ENCODE peak calls at places on chromosome 17, in seven cellular contexts. One of them, this sample, is unnamed.

GRCh38 chr17:2943971-2944370 is 119.4 kb downstream of the OR1D5 start:
- DNase-seq in A673: no peak
- DNase-seq in fibroblast of lung: no peak
- DNase-seq in GM23248: no peak
- DNase-seq in DND-41: no peak
- DNase-seq in hepatocyte: no peak
- DNase-seq in keratinocyte: no peak
- DNase-seq in this sample: no peak

GRCh38 chr17:36721560-36722120 is 120.3 kb downstream of the MRM1 start:
- DNase-seq in keratinocyte: no peak
- DNase-seq in GM23248: peak; percentile 32
- DNase-seq in A673: no peak
- DNase-seq in hepatocyte: no peak
- DNase-seq in fibroblast of lung: no peak
- DNase-seq in DND-41: peak; percentile 5
- DNase-seq in this sample: no peak

GRCh38 chr17:35242158-35242804 is 591 bp upstream of the SLFN5 start:
- DNase-seq in GM23248: peak; percentile 73
- DNase-seq in A673: no peak
- DNase-seq in keratinocyte: no peak
- DNase-seq in fibroblast of lung: no peak
- DNase-seq in DND-41: peak; percentile 81
- DNase-seq in hepatocyte: peak; percentile 88
- DNase-seq in this sample: peak; percentile 81

GRCh38 chr17:37642706-37643105 is 540 bp downstream of the DDX52 start:
- DNase-seq in DND-41: no peak
- DNase-seq in fibroblast of lung: peak; percentile 49
- DNase-seq in GM23248: peak; percentile 72
- DNase-seq in hepatocyte: peak; percentile 28
- DNase-seq in A673: peak; percentile 1
- DNase-seq in keratinocyte: no peak
- DNase-seq in this sample: no peak

GRCh38 chr17:7352559-7352889 is 562 bp downstream of the KCTD11 start:
- DNase-seq in keratinocyte: no peak
- DNase-seq in A673: no peak
- DNase-seq in GM23248: no peak
- DNase-seq in DND-41: no peak
- DNase-seq in fibroblast of lung: no peak
- DNase-seq in hepatocyte: no peak
- DNase-seq in this sample: no peak

GRCh38 chr17:14373587-14374259 is 72.8 kb downstream of the HS3ST3B1 start:
- DNase-seq in DND-41: no peak
- DNase-seq in fibroblast of lung: peak; percentile 25
- DNase-seq in hepatocyte: peak; percentile 44
- DNase-seq in GM23248: peak; percentile 64
- DNase-seq in A673: no peak
- DNase-seq in keratinocyte: no peak
- DNase-seq in this sample: no peak

GRCh38 chr17:8051831-8052230 is 13.0 kb downstream of the ALOX15B start:
- DNase-seq in A673: no peak
- DNase-seq in keratinocyte: no peak
- DNase-seq in fibroblast of lung: no peak
- DNase-seq in hepatocyte: no peak
- DNase-seq in DND-41: no peak
- DNase-seq in GM23248: no peak
- DNase-seq in this sample: no peak

GRCh38 chr17:77433385-77434135 is 292.8 kb downstream of the SEC14L1 start:
- DNase-seq in keratinocyte: no peak
- DNase-seq in GM23248: peak; percentile 73
- DNase-seq in hepatocyte: peak; percentile 68
- DNase-seq in fibroblast of lung: peak; percentile 58
- DNase-seq in A673: no peak
- DNase-seq in DND-41: no peak
- DNase-seq in this sample: no peak

GRCh38 chr17:751269-752001 is 629 bp downstream of the GEMIN4 start:
- DNase-seq in keratinocyte: no peak
- DNase-seq in hepatocyte: peak; percentile 41
- DNase-seq in A673: peak; percentile 66
- DNase-seq in fibroblast of lung: peak; percentile 54
- DNase-seq in GM23248: peak; percentile 75
- DNase-seq in DND-41: peak; percentile 66
- DNase-seq in this sample: peak; percentile 50

GRCh38 chr17:19407601-19408380 is 3.2 kb upstream of the RNF112 start:
- DNase-seq in hepatocyte: peak; percentile 3
- DNase-seq in fibroblast of lung: no peak
- DNase-seq in GM23248: no peak
- DNase-seq in A673: no peak
- DNase-seq in DND-41: no peak
- DNase-seq in keratinocyte: no peak
- DNase-seq in this sample: no peak

GRCh38 chr17:42329025-42329976 is 41.0 kb downstream of the STAT5A start:
- DNase-seq in A673: no peak
- DNase-seq in keratinocyte: peak; percentile 71
- DNase-seq in fibroblast of lung: peak; percentile 18
- DNase-seq in hepatocyte: no peak
- DNase-seq in DND-41: no peak
- DNase-seq in GM23248: peak; percentile 89
- DNase-seq in this sample: peak; percentile 71

GRCh38 chr17:62705781-62706597 is 78.5 kb downstream of the MRC2 start:
- DNase-seq in hepatocyte: no peak
- DNase-seq in keratinocyte: no peak
- DNase-seq in A673: no peak
- DNase-seq in GM23248: no peak
- DNase-seq in fibroblast of lung: no peak
- DNase-seq in DND-41: no peak
- DNase-seq in this sample: no peak

GRCh38 chr17:29027521-29027920 is 15.4 kb upstream of the PIPOX start:
- DNase-seq in GM23248: no peak
- DNase-seq in DND-41: no peak
- DNase-seq in fibroblast of lung: no peak
- DNase-seq in A673: no peak
- DNase-seq in keratinocyte: no peak
- DNase-seq in hepatocyte: no peak
- DNase-seq in this sample: no peak

GRCh38 chr17:37826497-37827115 is 81.7 kb upstream of the HNF1B start:
- DNase-seq in A673: no peak
- DNase-seq in hepatocyte: no peak
- DNase-seq in GM23248: no peak
- DNase-seq in keratinocyte: no peak
- DNase-seq in DND-41: no peak
- DNase-seq in fibroblast of lung: no peak
- DNase-seq in this sample: no peak

GRCh38 chr17:29292992-29293889 is 707 bp downstream of the NUFIP2 start:
- DNase-seq in fibroblast of lung: peak; percentile 50
- DNase-seq in A673: peak; percentile 74
- DNase-seq in DND-41: peak; percentile 76
- DNase-seq in GM23248: peak; percentile 84
- DNase-seq in keratinocyte: no peak
- DNase-seq in hepatocyte: peak; percentile 83
- DNase-seq in this sample: peak; percentile 41

GRCh38 chr17:27381007-27381501 is 75.2 kb upstream of the KSR1 start:
- DNase-seq in fibroblast of lung: peak; percentile 48
- DNase-seq in DND-41: peak; percentile 63
- DNase-seq in hepatocyte: peak; percentile 75
- DNase-seq in A673: peak; percentile 69
- DNase-seq in keratinocyte: no peak
- DNase-seq in GM23248: peak; percentile 59
- DNase-seq in this sample: no peak

GRCh38 chr17:38885728-38886642 is 16.1 kb downstream of the LASP1 start:
- DNase-seq in hepatocyte: peak; percentile 67
- DNase-seq in fibroblast of lung: peak; percentile 59
- DNase-seq in GM23248: peak; percentile 52
- DNase-seq in DND-41: no peak
- DNase-seq in A673: no peak
- DNase-seq in keratinocyte: no peak
- DNase-seq in this sample: no peak

GRCh38 chr17:42188749-42189650 is 3.7 kb upstream of the HCRT start:
- DNase-seq in fibroblast of lung: no peak
- DNase-seq in DND-41: no peak
- DNase-seq in hepatocyte: no peak
- DNase-seq in keratinocyte: no peak
- DNase-seq in A673: no peak
- DNase-seq in GM23248: no peak
- DNase-seq in this sample: no peak

GRCh38 chr17:64385187-64386083 is 5.2 kb downstream of the PECAM1 start:
- DNase-seq in DND-41: no peak
- DNase-seq in A673: peak; percentile 33
- DNase-seq in fibroblast of lung: peak; percentile 96
- DNase-seq in hepatocyte: peak; percentile 69
- DNase-seq in GM23248: peak; percentile 87
- DNase-seq in keratinocyte: no peak
- DNase-seq in this sample: peak; percentile 94

GRCh38 chr17:286571-286970 is 66.0 kb downstream of the RPH3AL start:
- DNase-seq in hepatocyte: no peak
- DNase-seq in GM23248: no peak
- DNase-seq in keratinocyte: no peak
- DNase-seq in A673: no peak
- DNase-seq in DND-41: no peak
- DNase-seq in fibroblast of lung: no peak
- DNase-seq in this sample: no peak

GRCh38 chr17:63955791-63956190 is 16.9 kb downstream of the SCN4A start:
- DNase-seq in fibroblast of lung: no peak
- DNase-seq in A673: no peak
- DNase-seq in DND-41: no peak
- DNase-seq in GM23248: no peak
- DNase-seq in hepatocyte: no peak
- DNase-seq in keratinocyte: no peak
- DNase-seq in this sample: no peak

GRCh38 chr17:65170839-65171238 is 33.7 kb downstream of the RGS9 start:
- DNase-seq in fibroblast of lung: no peak
- DNase-seq in hepatocyte: no peak
- DNase-seq in GM23248: no peak
- DNase-seq in A673: no peak
- DNase-seq in keratinocyte: no peak
- DNase-seq in DND-41: no peak
- DNase-seq in this sample: no peak

GRCh38 chr17:37280841-37281240 is 94.9 kb upstream of the C17orf78 start:
- DNase-seq in DND-41: no peak
- DNase-seq in GM23248: no peak
- DNase-seq in keratinocyte: no peak
- DNase-seq in fibroblast of lung: no peak
- DNase-seq in hepatocyte: no peak
- DNase-seq in A673: no peak
- DNase-seq in this sample: no peak

GRCh38 chr17:28433696-28434095 is 27.7 kb upstream of the SLC46A1 start:
- DNase-seq in A673: no peak
- DNase-seq in keratinocyte: no peak
- DNase-seq in DND-41: no peak
- DNase-seq in GM23248: no peak
- DNase-seq in fibroblast of lung: no peak
- DNase-seq in hepatocyte: no peak
- DNase-seq in this sample: no peak

GRCh38 chr17:44758414-44759095 is at the start of gene ADAM11:
- DNase-seq in GM23248: peak; percentile 41
- DNase-seq in keratinocyte: no peak
- DNase-seq in hepatocyte: no peak
- DNase-seq in A673: no peak
- DNase-seq in DND-41: no peak
- DNase-seq in fibroblast of lung: no peak
- DNase-seq in this sample: no peak
- TF ChIP-seq EZH2 in GM23248: peak; percentile 39
- TF ChIP-seq EZH2 in keratinocyte: peak; percentile 45
- TF ChIP-seq EZH2 in hepatocyte: no peak
- TF ChIP-seq EZH2 in A673: no peak
- TF ChIP-seq EZH2 in DND-41: peak; percentile 21
- TF ChIP-seq EZH2 in fibroblast of lung: no peak
- TF ChIP-seq EZH2 in this sample: no peak

DNA sequence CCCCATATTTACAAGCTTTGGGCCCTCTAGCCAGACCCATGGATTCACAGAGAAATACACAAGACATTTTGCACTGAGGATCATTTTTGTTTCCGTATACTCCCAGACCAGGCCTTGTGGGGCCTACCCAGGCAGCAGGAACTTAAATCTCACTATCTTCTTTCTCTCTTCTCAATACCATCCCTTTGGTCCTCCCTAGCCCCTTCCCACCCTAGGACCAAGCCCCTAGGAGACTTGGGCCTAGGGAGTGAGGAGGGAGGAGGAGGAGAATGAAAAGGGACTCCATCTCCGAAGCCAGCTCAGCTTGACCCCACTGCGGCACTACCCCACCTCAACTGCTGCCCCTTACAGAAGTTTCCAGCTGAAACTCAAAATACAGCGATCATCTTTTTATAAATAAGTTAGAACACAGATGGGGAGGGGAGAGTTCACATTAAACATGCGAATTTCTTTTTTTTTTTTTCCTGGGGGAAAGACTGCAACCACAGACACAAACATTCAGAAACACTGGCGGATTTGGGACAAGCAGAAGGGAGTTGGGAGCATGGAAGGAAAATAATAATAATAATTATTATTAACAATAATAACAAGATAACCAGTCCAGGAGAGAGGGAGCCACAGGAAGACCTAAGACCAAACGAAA is 1.5 kb upstream of the HOXB3 start:
- DNase-seq in keratinocyte: no peak
- DNase-seq in DND-41: no peak
- DNase-seq in A673: no peak
- DNase-seq in hepatocyte: no peak
- DNase-seq in fibroblast of lung: peak; percentile 38
- DNase-seq in GM23248: no peak
- DNase-seq in this sample: no peak
- TF ChIP-seq EZH2 in keratinocyte: no peak
- TF ChIP-seq EZH2 in DND-41: no peak
- TF ChIP-seq EZH2 in A673: no peak
- TF ChIP-seq EZH2 in hepatocyte: no peak
- TF ChIP-seq EZH2 in fibroblast of lung: no peak
- TF ChIP-seq EZH2 in GM23248: no peak
- TF ChIP-seq EZH2 in this sample: no peak

DNA sequence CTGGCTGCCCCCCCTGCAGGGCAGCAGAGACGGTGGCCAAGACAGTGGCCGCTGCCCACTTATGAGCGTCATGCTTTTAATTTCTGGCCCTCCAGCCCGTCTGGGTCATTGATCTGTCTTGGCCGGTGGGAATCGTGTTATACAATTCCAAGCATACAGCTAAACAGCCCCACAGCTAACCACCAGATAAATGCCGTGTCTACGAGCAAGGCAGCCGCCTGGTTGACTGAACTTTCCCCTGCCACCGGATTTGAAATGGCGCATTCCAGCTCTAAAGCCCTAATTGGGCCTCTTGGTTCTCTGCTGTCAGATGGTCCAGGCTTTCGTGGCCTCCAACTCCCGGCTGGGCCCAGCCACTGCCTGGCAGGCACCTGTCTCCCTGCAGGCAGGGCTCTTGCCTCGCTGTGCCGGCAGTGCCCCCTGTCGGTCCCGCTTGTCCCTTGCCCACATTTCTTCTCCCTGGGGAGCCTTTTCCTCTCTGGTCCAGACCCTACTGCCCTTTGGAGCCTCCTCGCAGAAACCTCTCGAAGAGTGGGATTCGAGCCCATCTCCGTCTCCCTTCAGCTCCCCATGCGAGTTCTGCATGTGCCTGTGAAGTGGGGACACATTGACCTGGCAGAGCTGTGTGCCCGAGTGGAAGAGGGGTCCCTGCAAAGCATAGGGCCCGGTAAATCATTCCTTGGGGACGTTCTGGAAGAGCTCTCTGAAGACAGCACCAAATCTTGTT is 1.8 kb upstream of the RBFOX3 start:
- DNase-seq in hepatocyte: peak; percentile 76
- DNase-seq in DND-41: peak; percentile 59
- DNase-seq in fibroblast of lung: peak; percentile 5
- DNase-seq in keratinocyte: peak; percentile 4
- DNase-seq in A673: peak; percentile 74
- DNase-seq in GM23248: peak; percentile 58
- DNase-seq in this sample: no peak
- TF ChIP-seq EZH2 in hepatocyte: no peak
- TF ChIP-seq EZH2 in DND-41: no peak
- TF ChIP-seq EZH2 in fibroblast of lung: no peak
- TF ChIP-seq EZH2 in keratinocyte: no peak
- TF ChIP-seq EZH2 in A673: no peak
- TF ChIP-seq EZH2 in GM23248: no peak
- TF ChIP-seq EZH2 in this sample: no peak

GRCh38 chr17:17701658-17702057 is 20.4 kb downstream of the RAI1 start:
- DNase-seq in fibroblast of lung: no peak
- DNase-seq in keratinocyte: no peak
- DNase-seq in DND-41: no peak
- DNase-seq in GM23248: no peak
- DNase-seq in hepatocyte: no peak
- DNase-seq in A673: no peak
- DNase-seq in this sample: no peak
- TF ChIP-seq EZH2 in fibroblast of lung: no peak
- TF ChIP-seq EZH2 in keratinocyte: no peak
- TF ChIP-seq EZH2 in DND-41: no peak
- TF ChIP-seq EZH2 in GM23248: no peak
- TF ChIP-seq EZH2 in hepatocyte: no peak
- TF ChIP-seq EZH2 in A673: no peak
- TF ChIP-seq EZH2 in this sample: no peak